ENCODE peak calls at places on chromosome 12, in seven cellular contexts. K is upper lobe of right lung, Z is transverse colon, O is fibroblast of the aortic adventitia, D is WERI-Rb-1, J is astrocyte of the spinal cord, W is thoracic aorta. T is an unnamed sample.

GRCh38 chr12:116346751-116347150 is 69.3 kb upstream of the MED13L start:
- DNase-seq in W (no peak), K (no peak), J (peak; percentile 87), D (no peak), Z (no peak), O (peak; percentile 96), T (no peak)

GRCh38 chr12:53725824-53726223 is 1.4 kb downstream of the CALCOCO1 start:
- DNase-seq in J (no peak), D (no peak), W (no peak), O (peak; percentile 48), Z (peak; percentile 19), K (peak; percentile 65), T (no peak)

GRCh38 chr12:80353254-80353653 is 90.8 kb upstream of the PTPRQ start:
- DNase-seq in O (no peak), J (peak; percentile 50), W (no peak), D (no peak), Z (no peak), K (no peak), T (no peak)

GRCh38 chr12:47367912-47368537 is 288.3 kb upstream of the AMIGO2 start:
- DNase-seq in W (no peak), J (no peak), D (no peak), O (no peak), Z (no peak), K (no peak), T (no peak)

GRCh38 chr12:82461393-82461792 is 103.1 kb downstream of the METTL25 start:
- DNase-seq in Z (no peak), K (no peak), D (no peak), O (no peak), J (no peak), W (no peak), T (peak; percentile 9)

GRCh38 chr12:54328595-54329337 is 3.8 kb downstream of the COPZ1 start:
- DNase-seq in D (no peak), W (no peak), K (no peak), O (no peak), J (no peak), Z (no peak), T (no peak)

GRCh38 chr12:91975891-91976290 is 169.8 kb downstream of the BTG1 start:
- DNase-seq in Z (no peak), O (no peak), K (no peak), W (no peak), D (no peak), J (peak; percentile 76), T (no peak)

GRCh38 chr12:104623920-104624319 is 167.2 kb downstream of the CHST11 start:
- DNase-seq in D (no peak), O (no peak), W (no peak), Z (no peak), J (no peak), K (no peak), T (no peak)

GRCh38 chr12:71710276-71711125 is 24.6 kb downstream of the TMEM19 start:
- DNase-seq in D (no peak), J (peak; percentile 87), W (no peak), K (no peak), Z (no peak), O (peak; percentile 85), T (peak; percentile 91)

GRCh38 chr12:47190271-47190750 is 110.6 kb upstream of the AMIGO2 start:
- DNase-seq in J (peak; percentile 50), K (no peak), W (no peak), O (peak; percentile 53), Z (no peak), D (no peak), T (peak; percentile 57)

GRCh38 chr12:19539836-19540235 is 100.5 kb downstream of the AEBP2 start:
- DNase-seq in D (no peak), K (no peak), O (no peak), Z (no peak), W (no peak), J (no peak), T (no peak)

GRCh38 chr12:4386756-4387155 is 7.2 kb upstream of the FGF23 start:
- DNase-seq in Z (no peak), D (no peak), O (no peak), W (no peak), K (no peak), J (no peak), T (no peak)

GRCh38 chr12:110699591-110700445 is 10.9 kb upstream of the HVCN1 start:
- DNase-seq in D (no peak), J (no peak), W (no peak), K (no peak), O (no peak), Z (no peak), T (no peak)
- TF ChIP-seq CTCF in D (peak; percentile 40), J (no peak), W (no peak), K (no peak), O (no peak), Z (no peak), T (no peak)

GRCh38 chr12:106135781-106136180 is 3.0 kb downstream of the NUAK1 start:
- DNase-seq in O (peak; percentile 39), D (no peak), K (no peak), J (no peak), W (no peak), Z (no peak), T (no peak)
- H3K4me3 ChIP-seq in O (peak overlapping the region; percentile 31), D (no peak overlapping the region), K (peak overlapping the region; percentile 66), J (peak overlapping the region; percentile 56), W (peak overlapping the region; percentile 75), Z (no peak overlapping the region), T (peak overlapping the region; percentile 21)

GRCh38 chr12:96989916-96990315 is 82.9 kb downstream of the NEDD1 start:
- DNase-seq in D (peak; percentile 34), J (peak; percentile 25), Z (no peak), W (no peak), O (no peak), K (no peak), T (no peak)
- TF ChIP-seq CTCF in D (peak; percentile 60), J (peak; percentile 29), Z (no peak), W (peak; percentile 21), O (no peak), K (no peak), T (peak; percentile 34)

GRCh38 chr12:26725517-26725916 is 107.5 kb downstream of the ITPR2 start:
- DNase-seq in W (no peak), D (no peak), O (no peak), K (no peak), J (no peak), Z (no peak), T (no peak)

GRCh38 chr12:26721800-26722199 is 111.2 kb downstream of the ITPR2 start:
- DNase-seq in W (no peak), J (no peak), K (no peak), Z (no peak), D (no peak), O (no peak), T (no peak)

GRCh38 chr12:26726956-26727355 is 106.0 kb downstream of the ITPR2 start:
- DNase-seq in J (peak; percentile 14), O (no peak), D (no peak), W (no peak), K (no peak), Z (no peak), T (no peak)

GRCh38 chr12:26724309-26724702 is 108.7 kb downstream of the ITPR2 start:
- DNase-seq in W (no peak), K (no peak), D (no peak), O (no peak), J (no peak), Z (no peak), T (no peak)

DNA sequence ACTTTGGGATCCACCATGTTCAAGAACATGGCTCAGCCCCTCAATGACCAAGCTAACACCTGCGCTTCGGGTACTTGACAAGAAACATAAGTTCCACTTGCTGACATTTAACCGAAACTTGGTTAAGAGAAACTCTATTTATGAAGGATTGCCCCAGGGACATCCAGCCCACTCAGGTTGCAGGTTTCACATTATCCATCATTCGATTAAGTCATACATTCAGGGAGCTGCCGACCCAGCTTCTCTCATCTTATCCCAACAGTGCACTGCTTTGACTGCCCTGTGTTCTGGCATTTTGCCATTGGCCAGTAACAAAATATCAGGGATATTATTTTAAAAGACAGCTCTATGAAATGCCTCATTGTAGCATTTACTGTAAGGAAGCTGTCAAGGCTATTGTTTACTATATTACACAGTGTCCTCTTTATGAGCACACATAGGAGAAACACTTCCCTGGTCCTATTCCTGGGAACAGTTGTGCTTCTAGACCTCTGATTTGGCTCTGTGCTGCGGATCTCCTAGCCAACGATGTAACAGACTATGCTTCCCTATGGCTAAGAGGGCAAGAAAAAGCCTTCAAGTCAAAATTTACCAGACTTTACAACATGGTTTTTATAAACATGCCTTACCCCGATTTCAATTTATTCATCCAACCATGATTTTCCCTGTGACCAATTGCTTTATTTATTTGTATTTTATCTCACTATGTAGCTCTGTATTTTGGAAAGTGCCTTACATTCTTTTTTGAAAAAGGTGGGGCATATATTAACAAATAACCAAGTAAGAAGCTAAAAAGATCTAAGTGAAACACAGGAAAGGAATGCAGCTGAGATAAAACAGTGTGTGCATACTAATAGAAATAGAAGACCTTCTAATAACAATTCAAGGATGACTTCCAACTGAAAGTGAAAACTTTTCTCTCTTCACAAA is 109.3 kb downstream of the ITPR2 start:
- DNase-seq in Z (no peak), K (no peak), O (peak; percentile 91), W (no peak), D (no peak), J (peak; percentile 84), T (peak; percentile 32)
- H3K4me3 ChIP-seq in Z (no peak overlapping the region), K (no peak overlapping the region), O (peak overlapping the region; percentile 42), W (peak overlapping the region; percentile 0), D (no peak overlapping the region), J (no peak overlapping the region), T (no peak overlapping the region)

T was measured in kidney epithelial cell.